ENCODE peak calls at places on chromosomes 6 and 20, in nine cellular contexts. X is thoracic aorta; P is adrenal gland; V is RWPE1; G is tibial artery; S is GM23248; L is effector memory CD4-positive, alpha-beta T cell; T is cardiac muscle cell; Q is PC-9. Z is an unnamed sample.

GRCh38 chr6:147507162-147508072 is 1.1 kb upstream of the SAMD5 start:
- DNase-seq in T (peak), S (peak), G (no peak), L (no peak), V (peak), Q (peak), P (no peak), X (no peak), Z (no peak)

GRCh38 chr6:147621280-147621679 is 112.8 kb downstream of the SAMD5 start:
- DNase-seq in L (no peak), X (no peak), P (peak), T (peak), S (no peak), V (no peak), Q (no peak), G (no peak), Z (no peak)

GRCh38 chr6:98724537-98724936 is 109.8 kb upstream of the POU3F2 start:
- DNase-seq in X (no peak), T (no peak), L (no peak), Q (no peak), V (no peak), S (no peak), G (no peak), P (no peak), Z (no peak)

GRCh38 chr6:140846518-140847277 is 1286.0 kb upstream of the GJE1 start:
- DNase-seq in V (peak), S (peak), L (no peak), X (no peak), G (no peak), T (peak), Q (no peak), P (no peak), Z (no peak)

GRCh38 chr6:21396313-21396712 is 197.2 kb upstream of the SOX4 start:
- DNase-seq in S (peak), L (no peak), P (no peak), G (no peak), T (peak), X (no peak), V (peak), Q (no peak), Z (no peak)

GRCh38 chr6:39254999-39255535 is 25.8 kb upstream of the KCNK5 start:
- DNase-seq in T (no peak), V (no peak), S (no peak), G (no peak), P (no peak), L (no peak), X (no peak), Q (no peak), Z (no peak)

GRCh38 chr20:1949306-1949705 is 44.6 kb downstream of the PDYN start:
- DNase-seq in V (no peak), L (no peak), P (no peak), X (no peak), G (no peak), S (no peak), Q (no peak), T (no peak), Z (no peak)

GRCh38 chr20:44431502-44432234 is 44.0 kb upstream of the TTPAL start:
- DNase-seq in V (no peak), P (no peak), G (no peak), X (no peak), T (peak), L (no peak), Q (no peak), S (no peak), Z (no peak)

GRCh38 chr6:170211404-170212025 is 79.4 kb downstream of the DLL1 start:
- DNase-seq in S (no peak), P (no peak), L (no peak), X (no peak), Q (no peak), T (no peak), V (no peak), G (peak), Z (no peak)

GRCh38 chr6:119148102-119148824 is 69.8 kb upstream of the FAM184A start:
- DNase-seq in V (peak), P (peak), X (no peak), Q (peak), S (peak), T (peak), G (no peak), L (no peak), Z (peak)

GRCh38 chr6:82182756-82183155 is 64.8 kb downstream of the IBTK start:
- DNase-seq in V (peak), P (no peak), L (no peak), Q (no peak), X (no peak), S (peak), T (peak), G (no peak), Z (no peak)

GRCh38 chr6:42820509-42821340 is 38.9 kb downstream of the BICRAL start:
- DNase-seq in S (peak), T (no peak), G (peak), Q (no peak), L (no peak), V (no peak), X (no peak), P (no peak), Z (no peak)

GRCh38 chr20:52754366-52754765 is 217.8 kb upstream of the TSHZ2 start:
- DNase-seq in S (peak), Q (no peak), X (no peak), P (no peak), T (no peak), G (no peak), L (no peak), V (no peak), Z (no peak)

GRCh38 chr6:138815797-138816528 is 20.1 kb downstream of the ECT2L start:
- DNase-seq in L (no peak), V (peak), X (no peak), Q (no peak), G (no peak), P (no peak), S (peak), T (peak), Z (peak)

GRCh38 chr6:143549630-143550268 is 38.2 kb upstream of the FUCA2 start:
- DNase-seq in P (no peak), V (peak), T (no peak), G (no peak), Q (no peak), L (no peak), X (no peak), S (no peak), Z (no peak)

GRCh38 chr6:56699066-56699654 is 56.5 kb upstream of the DST start:
- DNase-seq in Q (no peak), T (peak), S (peak), V (peak), G (no peak), X (no peak), L (no peak), P (no peak), Z (no peak)

GRCh38 chr6:7311920-7312615 is 931 bp downstream of the SSR1 start:
- DNase-seq in P (no peak), X (no peak), Q (no peak), V (no peak), G (no peak), L (no peak), S (peak), T (no peak), Z (no peak)

GRCh38 chr6:67887419-67887746 is 747.7 kb upstream of the ADGRB3 start:
- DNase-seq in V (no peak), X (no peak), L (no peak), G (no peak), Q (no peak), S (no peak), P (no peak), T (no peak), Z (no peak)

GRCh38 chr20:47656313-47656712 is 129.0 kb downstream of the SULF2 start:
- DNase-seq in G (no peak), S (no peak), T (no peak), P (no peak), Q (no peak), V (no peak), L (no peak), X (no peak), Z (no peak)

GRCh38 chr6:37368961-37369320 is 15.2 kb downstream of the RNF8 start:
- DNase-seq in L (no peak), Q (no peak), V (no peak), X (no peak), T (no peak), G (no peak), S (no peak), P (no peak), Z (no peak)

GRCh38 chr20:63312690-63313348 is 19.8 kb downstream of the COL20A1 start:
- DNase-seq in V (no peak), X (no peak), L (no peak), P (no peak), Q (no peak), S (peak), G (no peak), T (peak), Z (no peak)

GRCh38 chr6:2971420-2972218 is at the start of gene SERPINB6:
- DNase-seq in V (peak), Q (peak), T (peak), G (peak), X (peak), P (peak), S (peak), L (peak), Z (no peak)

GRCh38 chr20:39048000-39048696 is 86.0 kb downstream of the DHX35 start:
- DNase-seq in L (peak), G (peak), X (peak), S (peak), Q (peak), P (peak), V (peak), T (peak), Z (peak)

GRCh38 chr6:38566295-38566694 is 73.4 kb downstream of the BTBD9 start:
- DNase-seq in S (peak), T (no peak), L (no peak), P (no peak), X (no peak), Q (no peak), V (no peak), G (no peak), Z (no peak)

GRCh38 chr6:122869437-122870024 is 80.5 kb downstream of the SMPDL3A start:
- DNase-seq in V (peak), X (no peak), S (peak), P (peak), L (no peak), Q (peak), T (peak), G (no peak), Z (peak)

GRCh38 chr6:97885844-97886243 is 602.8 kb upstream of the MMS22L start:
- DNase-seq in Q (no peak), L (no peak), V (no peak), P (no peak), T (no peak), X (no peak), S (no peak), G (no peak), Z (no peak)

GRCh38 chr20:58668901-58669286 is 17.8 kb downstream of the STX16 start:
- DNase-seq in Q (no peak), V (no peak), G (no peak), L (no peak), T (no peak), P (no peak), S (no peak), X (no peak), Z (no peak)

GRCh38 chr6:30981942-30982772 is 1.4 kb upstream of the MUC21 start:
- DNase-seq in L (no peak), X (no peak), P (peak), G (no peak), S (peak), Q (peak), T (peak), V (no peak), Z (no peak)

GRCh38 chr20:31883829-31884228 is 13.4 kb downstream of the TTLL9 start:
- DNase-seq in L (no peak), T (no peak), Q (no peak), P (no peak), S (no peak), G (no peak), X (no peak), V (no peak), Z (no peak)

GRCh38 chr6:99588618-99589289 is 17.9 kb upstream of the PRDM13 start:
- DNase-seq in T (peak), P (peak), G (peak), Q (peak), X (no peak), S (peak), V (peak), L (peak), Z (peak)

GRCh38 chr20:62840244-62841197 is 21.1 kb downstream of the TCFL5 start:
- DNase-seq in V (no peak), L (no peak), T (no peak), Q (no peak), S (no peak), X (no peak), P (no peak), G (no peak), Z (no peak)

GRCh38 chr20:4063631-4064030 is 48.3 kb upstream of the RNF24 start:
- DNase-seq in Q (no peak), P (no peak), L (no peak), S (peak), V (no peak), G (no peak), X (no peak), T (peak), Z (no peak)

GRCh38 chr6:149329529-149329928 is 12.0 kb downstream of the TAB2 start:
- DNase-seq in L (no peak), G (no peak), Q (no peak), S (no peak), X (no peak), T (no peak), P (no peak), V (no peak), Z (no peak)

GRCh38 chr6:14713561-14713960 is 532.3 kb upstream of the JARID2 start:
- DNase-seq in P (no peak), L (no peak), G (no peak), X (no peak), V (no peak), Q (no peak), S (peak), T (no peak), Z (no peak)

GRCh38 chr6:69026243-69026642 is 391.2 kb downstream of the ADGRB3 start:
- DNase-seq in P (no peak), G (no peak), T (no peak), L (no peak), X (no peak), V (no peak), S (peak), Q (no peak), Z (no peak)

GRCh38 chr6:41022294-41022693 is 16.7 kb downstream of the UNC5CL start:
- DNase-seq in X (no peak), S (peak), V (no peak), T (peak), Q (no peak), P (no peak), L (no peak), G (no peak), Z (no peak)

GRCh38 chr6:158011478-158011920 is 29.8 kb downstream of the SYNJ2 start:
- DNase-seq in X (no peak), P (no peak), T (peak), G (no peak), Q (no peak), V (no peak), L (no peak), S (no peak), Z (no peak)

GRCh38 chr6:7247179-7247456 is 65.9 kb downstream of the SSR1 start:
- DNase-seq in P (no peak), G (no peak), Q (no peak), V (no peak), L (no peak), T (no peak), X (no peak), S (no peak), Z (no peak)

GRCh38 chr20:46226602-46227001 is 81.7 kb downstream of the CDH22 start:
- DNase-seq in S (peak), L (no peak), V (no peak), G (no peak), P (no peak), Q (no peak), T (no peak), X (no peak), Z (no peak)

GRCh38 chr6:22448311-22448711 is 121.1 kb upstream of the HDGFL1 start:
- DNase-seq in V (no peak), S (no peak), P (no peak), Q (peak), G (no peak), L (no peak), T (peak), X (no peak), Z (peak)

GRCh38 chr6:22447191-22447590 is 122.2 kb upstream of the HDGFL1 start:
- DNase-seq in X (no peak), S (no peak), Q (no peak), G (no peak), V (no peak), T (no peak), P (peak), L (no peak), Z (no peak)

GRCh38 chr6:22445946-22446345 is 123.4 kb upstream of the HDGFL1 start:
- DNase-seq in X (no peak), S (no peak), L (no peak), Q (no peak), V (no peak), G (no peak), T (no peak), P (no peak), Z (no peak)

GRCh38 chr6:22444335-22444734 is 125.0 kb upstream of the HDGFL1 start:
- DNase-seq in P (no peak), S (no peak), T (no peak), G (no peak), Q (no peak), V (no peak), L (no peak), X (no peak), Z (no peak)

DNA sequence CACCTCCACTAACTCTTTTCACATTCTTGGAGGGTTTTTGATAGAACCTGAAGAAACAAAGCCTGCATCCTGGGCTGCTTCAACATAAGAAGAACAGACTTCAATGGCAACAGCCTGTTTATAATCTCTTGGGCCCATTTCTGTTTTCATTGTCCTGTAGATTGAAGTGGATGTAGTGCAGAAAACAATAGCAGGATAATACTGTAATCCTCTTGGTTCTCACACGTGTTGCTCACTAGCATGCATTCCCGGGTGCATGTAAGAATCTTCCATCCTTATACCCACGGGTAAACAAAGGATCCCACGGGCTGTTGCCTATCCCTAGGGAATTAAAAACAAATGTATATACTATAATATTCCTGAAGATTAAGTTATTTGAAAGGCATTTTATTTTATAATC is 121.5 kb upstream of the HDGFL1 start:
- DNase-seq in G (no peak), X (no peak), S (no peak), Q (no peak), P (no peak), L (no peak), T (no peak), V (no peak), Z (no peak)
- H3K27ac ChIP-seq in G (no peak), X (peak), S (no peak), Q (no peak), P (no peak), L (no peak), T (no peak), V (no peak), Z (peak)

GRCh38 chr6:9523462-9523861 is 891.4 kb downstream of the TFAP2A start:
- DNase-seq in V (peak), X (no peak), Q (no peak), G (no peak), P (no peak), T (peak), S (peak), L (no peak), Z (no peak)

GRCh38 chr6:9522101-9522500 is 892.8 kb downstream of the TFAP2A start:
- DNase-seq in L (no peak), P (no peak), V (no peak), S (no peak), Q (no peak), X (no peak), T (peak), G (no peak), Z (no peak)

GRCh38 chr6:9532621-9533557 is 882.0 kb downstream of the TFAP2A start:
- DNase-seq in V (no peak), T (no peak), S (peak), P (no peak), Q (peak), L (no peak), G (no peak), X (no peak), Z (no peak)

DNA sequence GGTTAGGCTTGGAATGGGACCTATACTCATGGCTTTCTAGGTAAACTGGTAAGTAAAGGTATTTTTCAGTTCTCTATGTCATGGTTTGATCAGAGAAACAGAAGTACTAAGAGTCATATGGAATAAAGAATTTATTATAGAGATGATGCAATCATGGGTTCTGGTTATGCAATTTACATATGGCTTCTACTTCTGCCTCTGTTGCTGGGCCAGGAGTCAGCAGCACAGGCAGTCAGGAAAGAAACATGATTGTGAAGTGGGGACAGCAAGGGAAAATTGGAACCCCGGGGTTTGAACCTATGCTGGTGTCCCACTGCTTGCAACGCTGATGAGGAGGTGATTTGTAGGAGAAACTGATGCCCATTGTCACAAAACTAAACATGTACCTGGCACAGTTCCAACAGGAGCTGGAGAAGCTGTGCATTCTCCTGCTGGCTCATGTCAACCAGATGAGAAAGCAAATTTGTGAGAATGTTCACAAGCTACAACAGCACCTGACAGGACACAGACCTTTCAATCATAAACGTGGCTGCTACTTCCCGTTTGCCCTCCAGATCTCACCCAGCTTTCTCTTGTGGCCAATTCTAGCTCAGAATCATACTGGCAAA is 887.1 kb downstream of the TFAP2A start:
- DNase-seq in L (no peak), G (no peak), S (peak), X (no peak), V (no peak), Q (no peak), T (peak), P (no peak), Z (no peak)
- H3K27ac ChIP-seq in L (no peak), G (no peak), S (no peak), X (no peak), V (no peak), Q (no peak), T (no peak), P (no peak), Z (peak)

GRCh38 chr20:17795003-17795402 is 95.2 kb downstream of the BANF2 start:
- DNase-seq in V (no peak), T (no peak), Q (no peak), X (no peak), G (no peak), L (no peak), P (no peak), S (no peak), Z (no peak)
- H3K27ac ChIP-seq in V (no peak), T (no peak), Q (no peak), X (peak), G (peak), L (no peak), P (peak), S (no peak), Z (no peak)

DNA sequence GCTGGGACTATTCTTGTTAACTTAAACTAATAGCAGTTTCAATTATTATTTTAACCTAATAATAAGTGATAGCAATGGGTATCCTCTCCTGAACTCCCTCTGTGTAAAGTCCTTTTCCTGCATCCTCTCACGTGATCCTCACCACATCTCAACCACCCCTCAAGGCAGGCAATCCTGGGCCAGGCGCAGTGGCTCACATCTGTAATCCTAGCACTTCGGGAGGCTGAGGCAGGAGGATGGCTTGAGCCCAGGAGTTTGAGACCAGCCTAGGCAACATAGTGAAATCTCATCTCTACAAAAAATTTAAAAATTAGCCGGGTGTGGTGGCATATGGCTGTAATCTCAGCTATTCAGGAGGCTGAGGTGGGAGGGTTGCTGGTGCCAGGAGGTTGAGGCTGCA is 23.7 kb downstream of the MAP1LC3A start:
- DNase-seq in Q (no peak), S (no peak), P (no peak), X (no peak), V (no peak), L (no peak), T (no peak), G (no peak), Z (no peak)
- H3K27ac ChIP-seq in Q (no peak), S (peak), P (peak), X (peak), V (no peak), L (peak), T (no peak), G (peak), Z (no peak)

GRCh38 chr20:17589161-17589834 is 19.4 kb downstream of the DSTN start:
- DNase-seq in L (no peak), V (no peak), S (peak), X (no peak), P (no peak), T (no peak), G (peak), Q (no peak), Z (no peak)

GRCh38 chr20:17587148-17587547 is 17.3 kb downstream of the DSTN start:
- DNase-seq in T (no peak), G (no peak), P (no peak), S (no peak), Q (no peak), L (no peak), X (no peak), V (no peak), Z (no peak)

GRCh38 chr20:17584684-17585083 is 14.8 kb downstream of the DSTN start:
- DNase-seq in G (no peak), V (no peak), L (no peak), S (no peak), X (no peak), T (no peak), P (no peak), Q (no peak), Z (no peak)

GRCh38 chr20:17587831-17588230 is 18.0 kb downstream of the DSTN start:
- DNase-seq in G (no peak), V (no peak), L (no peak), P (no peak), Q (no peak), T (no peak), X (no peak), S (no peak), Z (no peak)

GRCh38 chr20:17586250-17586649 is 16.4 kb downstream of the DSTN start:
- DNase-seq in L (no peak), V (no peak), G (no peak), T (no peak), P (no peak), Q (no peak), S (no peak), X (no peak), Z (no peak)
- H3K27ac ChIP-seq in L (no peak), V (no peak), G (peak), T (peak), P (no peak), Q (no peak), S (no peak), X (no peak), Z (no peak)

Z was measured in Panc1.